ENCODE peak calls at places on chromosomes 11 and 22, in five cellular contexts. O is frontal cortex, T is Caco-2, F is T-helper 1 cell, E is HEK293T. L is an unnamed sample.

GRCh38 chr11:2975594-2975993 is 16.5 kb downstream of the NAP1L4 start:
- DNase-seq in T (peak), E (peak), F (peak), O (no peak), L (no peak)

GRCh38 chr11:61011239-61011870 is 39.9 kb downstream of the CD6 start:
- DNase-seq in E (no peak), F (no peak), T (no peak), O (no peak), L (no peak)

GRCh38 chr22:29478326-29479276 is 1.4 kb upstream of the NEFH start:
- DNase-seq in O (no peak), T (peak), F (no peak), E (peak), L (no peak)

GRCh38 chr22:49512471-49512870 is 315.2 kb downstream of the BRD1 start:
- DNase-seq in E (no peak), T (no peak), O (no peak), F (no peak), L (no peak)

GRCh38 chr11:65695459-65696241 is 16.4 kb upstream of the KAT5 start:
- DNase-seq in T (no peak), E (no peak), O (no peak), F (no peak), L (no peak)

GRCh38 chr11:26599421-26599820 is 27.4 kb upstream of the MUC15 start:
- DNase-seq in E (no peak), O (no peak), F (no peak), T (no peak), L (no peak)

GRCh38 chr11:13955971-13956421 is 6.5 kb upstream of the SPON1 start:
- DNase-seq in T (peak), O (no peak), E (peak), F (peak), L (no peak)

GRCh38 chr11:113494021-113494420 is 18.8 kb upstream of the DRD2 start:
- DNase-seq in T (no peak), O (no peak), F (no peak), E (no peak), L (no peak)

GRCh38 chr22:44937216-44937615 is 72.6 kb downstream of the PHF21B start:
- DNase-seq in F (no peak), E (no peak), T (no peak), O (no peak), L (no peak)

GRCh38 chr11:76658651-76659650 is 11.6 kb downstream of the LRRC32 start:
- DNase-seq in F (no peak), E (no peak), O (no peak), T (no peak), L (no peak)

GRCh38 chr11:64745219-64745522 is 1.2 kb upstream of the RASGRP2 start:
- DNase-seq in O (peak), E (no peak), T (no peak), F (peak), L (no peak)

GRCh38 chr22:22989856-22990255 is 80.5 kb upstream of the GNAZ start:
- DNase-seq in E (no peak), T (no peak), O (no peak), F (no peak), L (no peak)

GRCh38 chr11:41533761-41534160 is 74.3 kb upstream of the LRRC4C start:
- DNase-seq in O (no peak), E (no peak), T (no peak), F (no peak), L (no peak)

GRCh38 chr11:104637652-104638170 is 260.5 kb downstream of the CASP12 start:
- DNase-seq in F (no peak), T (peak), E (no peak), O (no peak), L (no peak)

GRCh38 chr11:93648168-93648567 is 13.3 kb upstream of the CEP295 start:
- DNase-seq in F (peak), E (peak), O (no peak), T (peak), L (no peak)

GRCh38 chr11:69241075-69241740 is 52.7 kb upstream of the MYEOV start:
- DNase-seq in T (no peak), F (no peak), E (no peak), O (no peak), L (no peak)

GRCh38 chr22:49772692-49773091 is 55.0 kb downstream of the BRD1 start:
- DNase-seq in F (no peak), T (no peak), E (no peak), O (no peak), L (no peak)

GRCh38 chr11:100719809-100720221 is 32.7 kb downstream of the ARHGAP42 start:
- DNase-seq in O (peak), T (peak), E (no peak), F (no peak), L (peak)

GRCh38 chr22:36411589-36412258 is 24.0 kb upstream of the MYH9 start:
- DNase-seq in F (peak), E (no peak), O (no peak), T (no peak), L (no peak)

GRCh38 chr11:124756753-124757227 is 4.7 kb upstream of the VSIG2 start:
- DNase-seq in F (no peak), O (no peak), E (no peak), T (no peak), L (no peak)

GRCh38 chr11:58805065-58805464 is 39.4 kb downstream of the GLYATL2 start:
- DNase-seq in O (no peak), F (no peak), E (no peak), T (no peak), L (no peak)

GRCh38 chr11:117303101-117303500 is 12.0 kb downstream of the BACE1-AS start:
- DNase-seq in O (no peak), F (no peak), T (no peak), E (no peak), L (no peak)

GRCh38 chr11:134474942-134475341 is 62.9 kb upstream of the B3GAT1 start:
- DNase-seq in O (no peak), F (no peak), T (no peak), E (no peak), L (no peak)

GRCh38 chr11:5992604-5993251 is 5.9 kb upstream of the OR52L1 start:
- DNase-seq in F (no peak), T (peak), E (peak), O (no peak), L (no peak)

GRCh38 chr11:8258289-8258688 is 5.4 kb downstream of the LMO1 start:
- DNase-seq in E (no peak), F (no peak), O (no peak), T (no peak), L (peak)

GRCh38 chr11:116864531-116864930 is 27.1 kb upstream of the APOA1 start:
- DNase-seq in F (no peak), O (no peak), T (no peak), E (no peak), L (no peak)

GRCh38 chr11:45021692-45022130 is 71.0 kb upstream of the TP53I11 start:
- DNase-seq in E (no peak), F (no peak), T (no peak), O (no peak), L (peak)

GRCh38 chr11:68213135-68213515 is at the start of gene KMT5B:
- DNase-seq in F (no peak), O (peak), E (peak), T (peak), L (no peak)

L was measured in MG63.